ENCODE peak calls at places on chromosomes 6 and 20, in six cellular contexts. O is fibroblast of the aortic adventitia, H is RWPE1, R is heart left ventricle, J is NB4, E is left lung. T is an unnamed sample.

GRCh38 chr20:59643616-59644061 is 39.3 kb downstream of the PHACTR3 start:
- DNase-seq in O (no peak), E (no peak), H (no peak), J (no peak), R (no peak), T (no peak)

GRCh38 chr6:45454008-45454911 is 76.5 kb upstream of the SUPT3H start:
- DNase-seq in R (no peak), E (no peak), J (peak), O (no peak), H (no peak), T (no peak)

GRCh38 chr6:7035837-7036249 is 71.9 kb upstream of the RREB1 start:
- DNase-seq in H (no peak), R (no peak), E (no peak), O (no peak), J (peak), T (no peak)

GRCh38 chr6:7921071-7921470 is 10.5 kb upstream of the TXNDC5 start:
- DNase-seq in J (no peak), E (no peak), R (no peak), H (no peak), O (no peak), T (no peak)

GRCh38 chr6:26044140-26045045 is 42.8 kb upstream of the HFE start:
- DNase-seq in H (no peak), J (peak), O (peak), R (peak), E (peak), T (peak)

GRCh38 chr6:122651604-122652003 is 41.4 kb downstream of the PKIB start:
- DNase-seq in O (peak), J (no peak), E (no peak), R (no peak), H (no peak), T (no peak)

GRCh38 chr6:14082771-14083170 is 34.8 kb upstream of the CD83 start:
- DNase-seq in J (no peak), E (no peak), R (no peak), H (no peak), O (no peak), T (no peak)

GRCh38 chr20:46215913-46216707 is 92.2 kb downstream of the CDH22 start:
- DNase-seq in J (peak), H (peak), E (no peak), R (peak), O (peak), T (peak)

GRCh38 chr20:32296412-32296811 is 19.0 kb downstream of the KIF3B start:
- DNase-seq in E (no peak), J (no peak), O (peak), R (no peak), H (no peak), T (no peak)

GRCh38 chr6:164266851-164267250 is 852.3 kb downstream of the QKI start:
- DNase-seq in H (no peak), E (no peak), O (no peak), J (no peak), R (no peak), T (no peak)

GRCh38 chr6:42281570-42281969 is 63.9 kb upstream of the MRPS10 start:
- DNase-seq in H (no peak), R (no peak), E (no peak), J (no peak), O (no peak), T (no peak)

GRCh38 chr6:116268589-116269293 is 11.0 kb downstream of the TSPYL1 start:
- DNase-seq in E (no peak), O (peak), H (peak), R (no peak), J (peak), T (no peak)
- TF ChIP-seq CTCF in E (peak), O (peak), H (peak), R (peak), J (peak), T (peak)

GRCh38 chr6:157762636-157763035 is 60.4 kb upstream of the SNX9 start:
- DNase-seq in O (no peak), E (no peak), R (no peak), J (peak), H (no peak), T (no peak)
- TF ChIP-seq CTCF in O (peak), E (no peak), R (no peak), J (no peak), H (no peak), T (no peak)

GRCh38 chr20:3646651-3647050 is 16.5 kb downstream of the GFRA4 start:
- DNase-seq in E (no peak), J (no peak), O (no peak), R (no peak), H (no peak), T (peak)
- TF ChIP-seq CTCF in E (no peak), J (no peak), O (no peak), R (no peak), H (no peak), T (no peak)

GRCh38 chr6:23713211-23713610 is 412.8 kb upstream of the NRSN1 start:
- DNase-seq in R (no peak), O (no peak), E (no peak), J (no peak), H (no peak), T (no peak)
- TF ChIP-seq CTCF in R (no peak), O (no peak), E (no peak), J (no peak), H (no peak), T (no peak)

GRCh38 chr6:51137777-51138176 is 319.1 kb downstream of the TFAP2B start:
- DNase-seq in R (no peak), O (no peak), H (no peak), J (no peak), E (no peak), T (no peak)

DNA sequence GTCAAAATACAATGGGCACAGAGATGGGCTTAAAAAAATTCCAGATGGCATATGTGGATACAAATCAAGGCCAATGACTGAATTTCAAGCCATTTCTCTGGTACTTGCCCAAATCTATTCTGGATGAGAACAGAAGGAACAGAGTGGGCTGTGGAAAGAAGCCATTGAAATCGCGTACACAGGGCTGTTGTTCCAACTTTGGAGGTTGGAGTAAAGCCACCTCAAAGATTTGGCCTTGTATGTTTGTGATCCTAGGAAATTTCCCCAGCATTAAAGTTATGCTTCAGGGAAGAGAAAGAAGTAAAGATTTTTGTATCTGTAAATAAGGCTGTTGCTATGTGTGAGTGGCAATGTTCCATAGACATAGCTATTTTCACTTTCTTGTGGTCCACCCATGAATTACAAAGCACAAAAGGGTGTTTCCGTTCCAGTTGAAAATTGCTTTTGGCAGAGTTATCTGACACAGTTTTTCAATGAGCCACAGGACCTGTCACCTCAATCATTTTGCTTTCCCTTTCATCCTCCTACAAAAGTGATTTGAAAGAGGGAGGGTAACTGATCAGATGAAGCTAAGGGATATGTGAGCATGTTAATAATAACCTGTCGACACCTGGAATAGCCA is 321.3 kb downstream of the TFAP2B start:
- DNase-seq in O (peak), R (no peak), J (no peak), H (no peak), E (no peak), T (no peak)
- TF ChIP-seq CTCF in O (no peak), R (no peak), J (no peak), H (no peak), E (no peak), T (no peak)

DNA sequence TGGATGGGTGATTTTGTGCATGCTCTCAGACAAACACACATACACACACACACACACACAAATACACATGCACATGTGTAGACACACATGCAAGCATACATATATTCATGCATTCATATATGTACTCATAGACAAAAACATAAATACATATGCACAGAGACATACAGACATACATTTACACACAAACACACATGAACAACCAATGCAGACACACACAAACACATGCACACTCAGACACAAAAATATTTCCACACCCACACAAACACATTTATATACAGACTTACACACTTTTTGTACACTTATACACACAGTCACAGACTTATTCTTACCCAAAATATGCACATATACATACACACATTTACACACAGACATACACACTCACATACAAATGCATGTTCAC is 94.9 kb upstream of the NKX2-2 start:
- DNase-seq in R (no peak), H (no peak), O (no peak), E (no peak), J (no peak), T (no peak)
- TF ChIP-seq CTCF in R (no peak), H (no peak), O (no peak), E (no peak), J (no peak), T (no peak)